ENCODE peak calls at places on chromosome 7, in eight cellular contexts. U is IMR-90; R is EL; G is T1000; X is GDM1; O is stimulated activated CD4-positive, alpha-beta T cell treated with anti-CD3 and anti-CD28 coated beads, Interleukin-2, amount 100 ng/mL, for 48 hours; H is stomach; T is Peyer's patch. W is an unnamed sample.

GRCh38 chr7:78018541-78019456 is 220.2 kb downstream of the PHTF2 start:
- DNase-seq in U (peak; percentile 43), R (peak; percentile 28), G (no peak), X (no peak), O (no peak), H (no peak), T (peak; percentile 53), W (peak; percentile 21)

GRCh38 chr7:86939197-86939814 is 120.1 kb downstream of the ELAPOR2 start:
- DNase-seq in U (peak; percentile 60), R (peak; percentile 43), G (peak; percentile 20), X (peak; percentile 39), O (peak; percentile 63), H (no peak), T (peak; percentile 72), W (peak; percentile 62)

GRCh38 chr7:157096286-157097055 is 42.3 kb upstream of the UBE3C start:
- DNase-seq in U (no peak), R (no peak), G (no peak), X (no peak), O (no peak), H (no peak), T (no peak), W (no peak)

GRCh38 chr7:155170331-155170730 is 100.2 kb downstream of the HTR5A start:
- DNase-seq in U (no peak), R (no peak), G (no peak), X (no peak), O (no peak), H (no peak), T (no peak), W (no peak)

GRCh38 chr7:19560111-19560883 is 148.5 kb downstream of the POLR1F start:
- DNase-seq in U (no peak), R (peak; percentile 79), G (no peak), X (no peak), O (no peak), H (no peak), T (no peak), W (peak; percentile 98)

GRCh38 chr7:44387427-44387826 is 62.0 kb upstream of the CAMK2B start:
- DNase-seq in U (no peak), R (no peak), G (no peak), X (no peak), O (no peak), H (peak; percentile 5), T (no peak), W (no peak)

GRCh38 chr7:42502022-42502421 is 265.0 kb upstream of the GLI3 start:
- DNase-seq in U (no peak), R (peak; percentile 70), G (peak; percentile 10), X (no peak), O (no peak), H (no peak), T (no peak), W (peak; percentile 89)

GRCh38 chr7:49623943-49624342 is 149.5 kb upstream of the VWC2 start:
- DNase-seq in U (no peak), R (no peak), G (no peak), X (no peak), O (no peak), H (no peak), T (no peak), W (no peak)

GRCh38 chr7:101519324-101520017 is 109.6 kb downstream of the MYL10 start:
- DNase-seq in U (peak; percentile 99), R (peak; percentile 65), G (no peak), X (no peak), O (no peak), H (no peak), T (no peak), W (peak; percentile 23)

GRCh38 chr7:116582164-116582732 is 57.4 kb downstream of the CAV1 start:
- DNase-seq in U (peak; percentile 74), R (peak; percentile 77), G (no peak), X (no peak), O (no peak), H (no peak), T (no peak), W (peak; percentile 67)

GRCh38 chr7:102285541-102286236 is 979 bp upstream of the SH2B2 start:
- DNase-seq in U (no peak), R (no peak), G (no peak), X (no peak), O (no peak), H (no peak), T (no peak), W (no peak)

GRCh38 chr7:32476816-32477648 is 13.1 kb downstream of the LSM5 start:
- DNase-seq in U (no peak), R (peak; percentile 12), G (no peak), X (no peak), O (no peak), H (no peak), T (no peak), W (no peak)

GRCh38 chr7:65731562-65732035 is 141.3 kb upstream of the VKORC1L1 start:
- DNase-seq in U (no peak), R (no peak), G (no peak), X (no peak), O (no peak), H (peak; percentile 37), T (no peak), W (no peak)

GRCh38 chr7:44213872-44214595 is 13.3 kb downstream of the YKT6 start:
- DNase-seq in U (peak; percentile 41), R (peak; percentile 38), G (no peak), X (no peak), O (no peak), H (no peak), T (no peak), W (peak; percentile 49)

GRCh38 chr7:23471090-23471859 is 984 bp upstream of the IGF2BP3 start:
- DNase-seq in U (peak; percentile 68), R (peak; percentile 73), G (no peak), X (peak; percentile 79), O (no peak), H (no peak), T (no peak), W (peak; percentile 63)

GRCh38 chr7:19128856-19129255 is 11.4 kb upstream of the TWIST1 start:
- DNase-seq in U (peak; percentile 34), R (peak; percentile 23), G (no peak), X (no peak), O (no peak), H (no peak), T (no peak), W (no peak)

GRCh38 chr7:113548561-113548960 is 370.2 kb downstream of the PPP1R3A start:
- DNase-seq in U (no peak), R (no peak), G (no peak), X (no peak), O (no peak), H (no peak), T (no peak), W (peak; percentile 16)

GRCh38 chr7:131843862-131844261 is 287.4 kb upstream of the PODXL start:
- DNase-seq in U (peak; percentile 17), R (peak; percentile 33), G (no peak), X (no peak), O (no peak), H (no peak), T (no peak), W (no peak)